ENCODE peak calls at places on chromosomes 2 and 18, in ten cellular contexts. I is left cardiac atrium; V is stimulated activated CD8-positive, alpha-beta memory T cell treated with anti-CD3 and anti-CD28 coated beads, Interleukin-2, amount 100 ng/mL, for 48 hours; G is fibroblast of the aortic adventitia; Z is NCI-H510A; O is fibroblast of lung; L is OCI-M1; X is G401; R is activated CD4-positive, alpha-beta T cell treated with anti-CD3 and anti-CD28 coated beads, Interleukin-2, amount 50 U/mL, for 24 hours; E is PC-9. K is an unnamed sample.

GRCh38 chr2:75222527-75222926 is 23.2 kb upstream of the TACR1 start:
- DNase-seq in R (no peak), V (no peak), Z (no peak), G (no peak), O (no peak), E (no peak), I (no peak), L (no peak), X (no peak), K (no peak)

GRCh38 chr2:189629553-189630453 is 31.5 kb upstream of the ASNSD1 start:
- DNase-seq in Z (no peak), V (no peak), O (no peak), R (no peak), E (no peak), L (no peak), G (peak; percentile 52), I (no peak), X (no peak), K (no peak)

GRCh38 chr2:108243566-108243965 is 3.8 kb downstream of the SULT1C3 start:
- DNase-seq in E (peak; percentile 2), I (no peak), Z (no peak), O (no peak), L (peak; percentile 2), G (peak; percentile 67), R (no peak), V (no peak), X (no peak), K (no peak)

GRCh38 chr18:12839526-12840196 is 44.4 kb downstream of the PTPN2 start:
- DNase-seq in L (peak; percentile 85), X (no peak), V (no peak), E (no peak), Z (no peak), O (peak; percentile 34), I (no peak), R (peak; percentile 55), G (peak; percentile 27), K (no peak)

GRCh38 chr2:48438266-48438665 is 91.7 kb upstream of the STON1 start:
- DNase-seq in Z (no peak), V (no peak), O (no peak), R (no peak), L (no peak), X (no peak), I (no peak), G (no peak), E (no peak), K (no peak)

GRCh38 chr2:119249855-119250775 is 26.5 kb downstream of the STEAP3 start:
- DNase-seq in V (no peak), G (peak; percentile 16), Z (no peak), E (no peak), X (no peak), L (no peak), I (no peak), R (no peak), O (no peak), K (no peak)

GRCh38 chr2:210681481-210681880 is 125.1 kb downstream of the CPS1 start:
- DNase-seq in L (no peak), Z (peak; percentile 56), E (no peak), R (no peak), X (no peak), V (no peak), G (no peak), I (no peak), O (no peak), K (no peak)

GRCh38 chr18:21663615-21664014 is 41.0 kb downstream of the ABHD3 start:
- DNase-seq in O (no peak), L (no peak), R (no peak), G (no peak), I (peak; percentile 33), V (no peak), E (no peak), Z (no peak), X (no peak), K (no peak)

GRCh38 chr2:95015261-95015918 is 10.1 kb upstream of the MAL start:
- DNase-seq in L (no peak), Z (no peak), G (no peak), X (no peak), O (no peak), R (no peak), V (no peak), I (no peak), E (no peak), K (no peak)

GRCh38 chr2:143426296-143426695 is 297.1 kb downstream of the ARHGAP15 start:
- DNase-seq in X (no peak), R (no peak), Z (no peak), V (no peak), O (peak; percentile 94), I (no peak), L (no peak), G (peak; percentile 55), E (no peak), K (no peak)